ENCODE peak calls at places on chromosomes 7 and 10, in eight cellular contexts. One of them, this sample, is unnamed.

GRCh38 chr7:139738101-139738489 is 39.7 kb downstream of the HIPK2 start:
- DNase-seq in tibial artery: no peak
- DNase-seq in testis: no peak
- DNase-seq in naive thymus-derived CD4-positive, alpha-beta T cell: no peak
- DNase-seq in heart left ventricle: no peak
- DNase-seq in heart right ventricle: no peak
- DNase-seq in neural progenitor cell: no peak
- DNase-seq in mucosa of descending colon: no peak
- DNase-seq in this sample: no peak

GRCh38 chr7:151992375-151992774 is 33.1 kb upstream of the GALNT11 start:
- DNase-seq in tibial artery: peak; percentile 73
- DNase-seq in testis: peak; percentile 52
- DNase-seq in naive thymus-derived CD4-positive, alpha-beta T cell: peak; percentile 14
- DNase-seq in heart left ventricle: peak; percentile 36
- DNase-seq in heart right ventricle: peak; percentile 60
- DNase-seq in neural progenitor cell: peak; percentile 78
- DNase-seq in mucosa of descending colon: peak; percentile 54
- DNase-seq in this sample: peak; percentile 21

GRCh38 chr10:83332695-83333094 is 806.6 kb upstream of the GHITM start:
- DNase-seq in tibial artery: no peak
- DNase-seq in testis: no peak
- DNase-seq in naive thymus-derived CD4-positive, alpha-beta T cell: no peak
- DNase-seq in heart left ventricle: no peak
- DNase-seq in heart right ventricle: no peak
- DNase-seq in neural progenitor cell: no peak
- DNase-seq in mucosa of descending colon: no peak
- DNase-seq in this sample: no peak

GRCh38 chr7:130994378-130995115 is 260.5 kb upstream of the KLF14 start:
- DNase-seq in tibial artery: no peak
- DNase-seq in testis: peak; percentile 81
- DNase-seq in naive thymus-derived CD4-positive, alpha-beta T cell: no peak
- DNase-seq in heart left ventricle: peak; percentile 48
- DNase-seq in heart right ventricle: peak; percentile 33
- DNase-seq in neural progenitor cell: no peak
- DNase-seq in mucosa of descending colon: peak; percentile 60
- DNase-seq in this sample: no peak

GRCh38 chr10:80686734-80687561 is 149.2 kb downstream of the SH2D4B start:
- DNase-seq in tibial artery: no peak
- DNase-seq in testis: no peak
- DNase-seq in naive thymus-derived CD4-positive, alpha-beta T cell: no peak
- DNase-seq in heart left ventricle: no peak
- DNase-seq in heart right ventricle: no peak
- DNase-seq in neural progenitor cell: no peak
- DNase-seq in mucosa of descending colon: no peak
- DNase-seq in this sample: no peak

GRCh38 chr7:102156867-102157266 is 129.8 kb upstream of the SH2B2 start:
- DNase-seq in tibial artery: no peak
- DNase-seq in testis: no peak
- DNase-seq in naive thymus-derived CD4-positive, alpha-beta T cell: no peak
- DNase-seq in heart left ventricle: no peak
- DNase-seq in heart right ventricle: no peak
- DNase-seq in neural progenitor cell: no peak
- DNase-seq in mucosa of descending colon: no peak
- DNase-seq in this sample: no peak

GRCh38 chr7:41873781-41874180 is 170.9 kb upstream of the INHBA start:
- DNase-seq in tibial artery: no peak
- DNase-seq in testis: no peak
- DNase-seq in naive thymus-derived CD4-positive, alpha-beta T cell: no peak
- DNase-seq in heart left ventricle: no peak
- DNase-seq in heart right ventricle: no peak
- DNase-seq in neural progenitor cell: no peak
- DNase-seq in mucosa of descending colon: no peak
- DNase-seq in this sample: no peak

GRCh38 chr7:134899729-134900128 is 86.6 kb upstream of the AGBL3 start:
- DNase-seq in tibial artery: no peak
- DNase-seq in testis: no peak
- DNase-seq in naive thymus-derived CD4-positive, alpha-beta T cell: no peak
- DNase-seq in heart left ventricle: no peak
- DNase-seq in heart right ventricle: no peak
- DNase-seq in neural progenitor cell: no peak
- DNase-seq in mucosa of descending colon: no peak
- DNase-seq in this sample: no peak

GRCh38 chr10:1920127-1920526 is 182.8 kb upstream of the ADARB2 start:
- DNase-seq in tibial artery: no peak
- DNase-seq in testis: no peak
- DNase-seq in naive thymus-derived CD4-positive, alpha-beta T cell: no peak
- DNase-seq in heart left ventricle: no peak
- DNase-seq in heart right ventricle: no peak
- DNase-seq in neural progenitor cell: no peak
- DNase-seq in mucosa of descending colon: no peak
- DNase-seq in this sample: no peak

GRCh38 chr7:1981201-1981877 is 251.4 kb downstream of the MAD1L1 start:
- DNase-seq in tibial artery: no peak
- DNase-seq in testis: no peak
- DNase-seq in naive thymus-derived CD4-positive, alpha-beta T cell: no peak
- DNase-seq in heart left ventricle: no peak
- DNase-seq in heart right ventricle: no peak
- DNase-seq in neural progenitor cell: no peak
- DNase-seq in mucosa of descending colon: peak; percentile 8
- DNase-seq in this sample: no peak

GRCh38 chr10:5566606-5567005 is 41.8 kb downstream of the CALML3 start:
- DNase-seq in tibial artery: peak; percentile 32
- DNase-seq in testis: no peak
- DNase-seq in naive thymus-derived CD4-positive, alpha-beta T cell: no peak
- DNase-seq in heart left ventricle: no peak
- DNase-seq in heart right ventricle: no peak
- DNase-seq in neural progenitor cell: no peak
- DNase-seq in mucosa of descending colon: no peak
- DNase-seq in this sample: no peak

GRCh38 chr10:11875499-11876281 is 52.5 kb downstream of the PROSER2 start:
- DNase-seq in tibial artery: peak; percentile 83
- DNase-seq in testis: peak; percentile 78
- DNase-seq in naive thymus-derived CD4-positive, alpha-beta T cell: no peak
- DNase-seq in heart left ventricle: peak; percentile 69
- DNase-seq in heart right ventricle: peak; percentile 73
- DNase-seq in neural progenitor cell: peak; percentile 28
- DNase-seq in mucosa of descending colon: peak; percentile 85
- DNase-seq in this sample: no peak

GRCh38 chr10:126468876-126469643 is 80.8 kb upstream of the ADAM12 start:
- DNase-seq in tibial artery: no peak
- DNase-seq in testis: no peak
- DNase-seq in naive thymus-derived CD4-positive, alpha-beta T cell: no peak
- DNase-seq in heart left ventricle: no peak
- DNase-seq in heart right ventricle: no peak
- DNase-seq in neural progenitor cell: no peak
- DNase-seq in mucosa of descending colon: no peak
- DNase-seq in this sample: peak; percentile 26

GRCh38 chr7:96284240-96284639 is 37.7 kb downstream of the SLC25A13 start:
- DNase-seq in tibial artery: no peak
- DNase-seq in testis: no peak
- DNase-seq in naive thymus-derived CD4-positive, alpha-beta T cell: no peak
- DNase-seq in heart left ventricle: no peak
- DNase-seq in heart right ventricle: no peak
- DNase-seq in neural progenitor cell: no peak
- DNase-seq in mucosa of descending colon: no peak
- DNase-seq in this sample: no peak

GRCh38 chr10:126294451-126294850 is 93.8 kb downstream of the ADAM12 start:
- DNase-seq in tibial artery: no peak
- DNase-seq in testis: no peak
- DNase-seq in naive thymus-derived CD4-positive, alpha-beta T cell: no peak
- DNase-seq in heart left ventricle: no peak
- DNase-seq in heart right ventricle: no peak
- DNase-seq in neural progenitor cell: no peak
- DNase-seq in mucosa of descending colon: no peak
- DNase-seq in this sample: no peak

GRCh38 chr7:108080094-108080656 is 50.0 kb downstream of the LAMB4 start:
- DNase-seq in tibial artery: no peak
- DNase-seq in testis: no peak
- DNase-seq in naive thymus-derived CD4-positive, alpha-beta T cell: no peak
- DNase-seq in heart left ventricle: no peak
- DNase-seq in heart right ventricle: no peak
- DNase-seq in neural progenitor cell: no peak
- DNase-seq in mucosa of descending colon: no peak
- DNase-seq in this sample: no peak

GRCh38 chr10:117885206-117885605 is 161.5 kb downstream of the RAB11FIP2 start:
- DNase-seq in tibial artery: no peak
- DNase-seq in testis: no peak
- DNase-seq in naive thymus-derived CD4-positive, alpha-beta T cell: no peak
- DNase-seq in heart left ventricle: no peak
- DNase-seq in heart right ventricle: no peak
- DNase-seq in neural progenitor cell: peak; percentile 20
- DNase-seq in mucosa of descending colon: no peak
- DNase-seq in this sample: no peak

GRCh38 chr10:112304460-112304859 is 21.3 kb downstream of the TECTB start:
- DNase-seq in tibial artery: no peak
- DNase-seq in testis: no peak
- DNase-seq in naive thymus-derived CD4-positive, alpha-beta T cell: no peak
- DNase-seq in heart left ventricle: no peak
- DNase-seq in heart right ventricle: no peak
- DNase-seq in neural progenitor cell: no peak
- DNase-seq in mucosa of descending colon: no peak
- DNase-seq in this sample: no peak

GRCh38 chr10:72263613-72264241 is 10.0 kb upstream of the DDIT4 start:
- DNase-seq in tibial artery: no peak
- DNase-seq in testis: no peak
- DNase-seq in naive thymus-derived CD4-positive, alpha-beta T cell: no peak
- DNase-seq in heart left ventricle: no peak
- DNase-seq in heart right ventricle: no peak
- DNase-seq in neural progenitor cell: no peak
- DNase-seq in mucosa of descending colon: peak; percentile 63
- DNase-seq in this sample: peak; percentile 32

GRCh38 chr10:76504823-76505222 is 1073.4 kb downstream of the LRMDA start:
- DNase-seq in tibial artery: no peak
- DNase-seq in testis: no peak
- DNase-seq in naive thymus-derived CD4-positive, alpha-beta T cell: no peak
- DNase-seq in heart left ventricle: no peak
- DNase-seq in heart right ventricle: no peak
- DNase-seq in neural progenitor cell: no peak
- DNase-seq in mucosa of descending colon: no peak
- DNase-seq in this sample: no peak

GRCh38 chr10:48289652-48290238 is 15.2 kb upstream of the FRMPD2 start:
- DNase-seq in tibial artery: no peak
- DNase-seq in testis: peak; percentile 78
- DNase-seq in naive thymus-derived CD4-positive, alpha-beta T cell: peak; percentile 22
- DNase-seq in heart left ventricle: peak; percentile 49
- DNase-seq in heart right ventricle: peak; percentile 54
- DNase-seq in neural progenitor cell: peak; percentile 85
- DNase-seq in mucosa of descending colon: peak; percentile 66
- DNase-seq in this sample: peak; percentile 13

GRCh38 chr10:2262333-2262732 is 525.0 kb upstream of the ADARB2 start:
- DNase-seq in tibial artery: no peak
- DNase-seq in testis: no peak
- DNase-seq in naive thymus-derived CD4-positive, alpha-beta T cell: no peak
- DNase-seq in heart left ventricle: no peak
- DNase-seq in heart right ventricle: no peak
- DNase-seq in neural progenitor cell: no peak
- DNase-seq in mucosa of descending colon: no peak
- DNase-seq in this sample: no peak

GRCh38 chr10:71236286-71236685 is 23.9 kb downstream of the UNC5B start:
- DNase-seq in tibial artery: no peak
- DNase-seq in testis: no peak
- DNase-seq in naive thymus-derived CD4-positive, alpha-beta T cell: no peak
- DNase-seq in heart left ventricle: no peak
- DNase-seq in heart right ventricle: no peak
- DNase-seq in neural progenitor cell: no peak
- DNase-seq in mucosa of descending colon: peak; percentile 33
- DNase-seq in this sample: no peak

DNA sequence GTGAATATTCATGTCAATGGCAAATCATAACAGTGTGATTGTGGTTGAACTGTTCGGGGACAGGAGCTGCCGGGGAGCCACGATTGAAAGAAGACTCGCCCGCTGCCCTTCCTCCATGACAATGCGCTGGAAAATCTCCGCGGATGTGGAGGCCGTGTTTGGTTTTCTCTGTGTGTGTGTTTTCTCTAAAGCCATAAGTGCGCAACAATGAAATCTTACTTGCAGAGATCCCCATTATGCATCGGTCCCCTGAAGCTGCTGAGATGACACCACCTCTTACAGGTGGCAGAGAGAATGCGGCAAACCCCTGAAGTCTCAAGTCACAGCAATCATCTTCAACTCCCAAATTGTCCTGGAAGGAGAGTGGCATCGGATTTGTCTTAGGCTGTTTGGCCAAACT is 442.3 kb upstream of the MKI67 start:
- DNase-seq in tibial artery: no peak
- DNase-seq in testis: no peak
- DNase-seq in naive thymus-derived CD4-positive, alpha-beta T cell: no peak
- DNase-seq in heart left ventricle: no peak
- DNase-seq in heart right ventricle: no peak
- DNase-seq in neural progenitor cell: no peak
- DNase-seq in mucosa of descending colon: no peak
- DNase-seq in this sample: no peak
- H3K9me3 ChIP-seq in tibial artery: no peaks in the 10 kb centered on the region
- H3K9me3 ChIP-seq in testis: no peaks in the 10 kb centered on the region
- H3K9me3 ChIP-seq in naive thymus-derived CD4-positive, alpha-beta T cell: no peaks in the 10 kb centered on the region
- H3K9me3 ChIP-seq in heart left ventricle: no peaks in the 10 kb centered on the region
- H3K9me3 ChIP-seq in heart right ventricle: no peaks in the 10 kb centered on the region
- H3K9me3 ChIP-seq in neural progenitor cell: no peaks in the 10 kb centered on the region
- H3K9me3 ChIP-seq in mucosa of descending colon: no peaks in the 10 kb centered on the region
- H3K9me3 ChIP-seq in this sample: peaks cover 3% of the 10 kb centered on the region

GRCh38 chr7:57344957-57345356 is 105.0 kb upstream of the ZNF716 start:
- DNase-seq in tibial artery: no peak
- DNase-seq in testis: no peak
- DNase-seq in naive thymus-derived CD4-positive, alpha-beta T cell: no peak
- DNase-seq in heart left ventricle: no peak
- DNase-seq in heart right ventricle: no peak
- DNase-seq in neural progenitor cell: no peak
- DNase-seq in mucosa of descending colon: no peak
- DNase-seq in this sample: no peak
- H3K9me3 ChIP-seq in tibial artery: peaks cover 9% of the 10 kb centered on the region
- H3K9me3 ChIP-seq in testis: no peaks in the 10 kb centered on the region
- H3K9me3 ChIP-seq in naive thymus-derived CD4-positive, alpha-beta T cell: peaks cover 54% of the 10 kb centered on the region
- H3K9me3 ChIP-seq in heart left ventricle: no peaks in the 10 kb centered on the region
- H3K9me3 ChIP-seq in heart right ventricle: no peaks in the 10 kb centered on the region
- H3K9me3 ChIP-seq in neural progenitor cell: no peaks in the 10 kb centered on the region
- H3K9me3 ChIP-seq in mucosa of descending colon: peaks cover 85% of the 10 kb centered on the region
- H3K9me3 ChIP-seq in this sample: no peaks in the 10 kb centered on the region

GRCh38 chr7:24717247-24717622 is 40.0 kb downstream of the GSDME start:
- DNase-seq in tibial artery: no peak
- DNase-seq in testis: no peak
- DNase-seq in naive thymus-derived CD4-positive, alpha-beta T cell: no peak
- DNase-seq in heart left ventricle: no peak
- DNase-seq in heart right ventricle: no peak
- DNase-seq in neural progenitor cell: peak; percentile 0
- DNase-seq in mucosa of descending colon: no peak
- DNase-seq in this sample: no peak
- H3K9me3 ChIP-seq in tibial artery: no peaks in the 10 kb centered on the region
- H3K9me3 ChIP-seq in testis: no peaks in the 10 kb centered on the region
- H3K9me3 ChIP-seq in naive thymus-derived CD4-positive, alpha-beta T cell: no peaks in the 10 kb centered on the region
- H3K9me3 ChIP-seq in heart left ventricle: no peaks in the 10 kb centered on the region
- H3K9me3 ChIP-seq in heart right ventricle: no peaks in the 10 kb centered on the region
- H3K9me3 ChIP-seq in neural progenitor cell: no peaks in the 10 kb centered on the region
- H3K9me3 ChIP-seq in mucosa of descending colon: no peaks in the 10 kb centered on the region
- H3K9me3 ChIP-seq in this sample: no peaks in the 10 kb centered on the region

DNA sequence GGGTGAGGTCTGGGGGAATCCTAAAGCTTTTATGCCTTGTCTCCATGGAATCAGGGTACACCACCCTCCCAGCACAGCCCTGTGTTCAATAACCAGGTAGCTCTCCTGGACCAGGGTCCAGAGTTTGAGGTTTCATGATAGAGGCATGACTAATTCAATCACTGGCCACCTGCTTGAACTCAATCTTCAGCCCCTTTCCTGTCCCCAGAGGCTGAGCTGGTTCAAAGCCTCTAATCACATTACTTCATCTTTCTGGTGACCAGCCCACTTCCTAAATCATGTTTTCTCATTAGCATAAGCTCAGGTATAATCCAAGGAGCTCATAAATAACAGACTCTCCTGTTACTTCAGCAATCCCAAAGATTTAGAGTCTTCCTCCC is 20.5 kb downstream of the CRPPA start:
- DNase-seq in tibial artery: no peak
- DNase-seq in testis: no peak
- DNase-seq in naive thymus-derived CD4-positive, alpha-beta T cell: no peak
- DNase-seq in heart left ventricle: no peak
- DNase-seq in heart right ventricle: no peak
- DNase-seq in neural progenitor cell: no peak
- DNase-seq in mucosa of descending colon: no peak
- DNase-seq in this sample: no peak
- H3K9me3 ChIP-seq in tibial artery: peaks cover 7% of the 10 kb centered on the region
- H3K9me3 ChIP-seq in testis: no peaks in the 10 kb centered on the region
- H3K9me3 ChIP-seq in naive thymus-derived CD4-positive, alpha-beta T cell: no peaks in the 10 kb centered on the region
- H3K9me3 ChIP-seq in heart left ventricle: peaks cover 24% of the 10 kb centered on the region
- H3K9me3 ChIP-seq in heart right ventricle: no peaks in the 10 kb centered on the region
- H3K9me3 ChIP-seq in neural progenitor cell: peaks cover 21% of the 10 kb centered on the region
- H3K9me3 ChIP-seq in mucosa of descending colon: peaks cover 7% of the 10 kb centered on the region
- H3K9me3 ChIP-seq in this sample: no peaks in the 10 kb centered on the region

This sample was measured in T-helper 17 cell.